ENCODE peak calls at places on chromosome 16, in four cellular contexts. One of them, this sample, is unnamed.

GRCh38 chr16:11668590-11669379 is 530 bp downstream of the SNN start:
- DNase-seq in H1: peak
- DNase-seq in H9: no peak
- DNase-seq in mesendoderm: no peak
- DNase-seq in this sample: no peak

GRCh38 chr16:31005350-31006085 is 4.9 kb downstream of the STX1B start:
- DNase-seq in H9: no peak
- DNase-seq in H1: no peak
- DNase-seq in mesendoderm: no peak
- DNase-seq in this sample: peak

GRCh38 chr16:71917900-71918299 is 22.6 kb downstream of the IST1 start:
- DNase-seq in mesendoderm: no peak
- DNase-seq in H1: no peak
- DNase-seq in H9: no peak
- DNase-seq in this sample: peak

GRCh38 chr16:73299349-73299748 is 251.4 kb upstream of the ZFHX3 start:
- DNase-seq in H9: no peak
- DNase-seq in mesendoderm: peak
- DNase-seq in H1: no peak
- DNase-seq in this sample: no peak

GRCh38 chr16:81649561-81649960 is 129.5 kb upstream of the PLCG2 start:
- DNase-seq in H1: no peak
- DNase-seq in H9: no peak
- DNase-seq in mesendoderm: no peak
- DNase-seq in this sample: peak

GRCh38 chr16:25014500-25015147 is 545 bp downstream of the ARHGAP17 start:
- DNase-seq in mesendoderm: peak
- DNase-seq in H1: peak
- DNase-seq in H9: peak
- DNase-seq in this sample: peak

GRCh38 chr16:6988846-6989245 is 343.8 kb upstream of the RBFOX1 start:
- DNase-seq in mesendoderm: no peak
- DNase-seq in H9: no peak
- DNase-seq in H1: no peak
- DNase-seq in this sample: no peak

GRCh38 chr16:66480265-66481080 is 53.4 kb downstream of the BEAN1 start:
- DNase-seq in H9: peak
- DNase-seq in H1: no peak
- DNase-seq in mesendoderm: no peak
- DNase-seq in this sample: no peak

GRCh38 chr16:49527621-49528020 is 154.0 kb downstream of the C16orf78 start:
- DNase-seq in H1: no peak
- DNase-seq in mesendoderm: no peak
- DNase-seq in H9: no peak
- DNase-seq in this sample: no peak

GRCh38 chr16:4301177-4301576 is 14.7 kb upstream of the GLIS2 start:
- DNase-seq in H1: no peak
- DNase-seq in H9: no peak
- DNase-seq in mesendoderm: no peak
- DNase-seq in this sample: no peak

GRCh38 chr16:78242231-78242630 is 142.8 kb downstream of the WWOX start:
- DNase-seq in H9: no peak
- DNase-seq in mesendoderm: no peak
- DNase-seq in H1: no peak
- DNase-seq in this sample: no peak

GRCh38 chr16:89131783-89132182 is 38.1 kb downstream of the ACSF3 start:
- DNase-seq in H9: no peak
- DNase-seq in H1: no peak
- DNase-seq in mesendoderm: no peak
- DNase-seq in this sample: no peak

GRCh38 chr16:2912330-2913199 is 834 bp downstream of the FLYWCH1 start:
- DNase-seq in H9: no peak
- DNase-seq in H1: no peak
- DNase-seq in mesendoderm: peak
- DNase-seq in this sample: peak

GRCh38 chr16:54121084-54121483 is 165.5 kb downstream of the IRX3 start:
- DNase-seq in H1: no peak
- DNase-seq in mesendoderm: no peak
- DNase-seq in H9: no peak
- DNase-seq in this sample: no peak

GRCh38 chr16:2212362-2213324 is 2.0 kb upstream of the BRICD5 start:
- DNase-seq in mesendoderm: peak
- DNase-seq in H9: no peak
- DNase-seq in H1: no peak
- DNase-seq in this sample: no peak

GRCh38 chr16:57764341-57765159 is 29.0 kb downstream of the KATNB1 start:
- DNase-seq in mesendoderm: peak
- DNase-seq in H1: peak
- DNase-seq in H9: peak
- DNase-seq in this sample: peak

GRCh38 chr16:20099375-20099774 is 25.7 kb upstream of the GPR139 start:
- DNase-seq in H1: no peak
- DNase-seq in H9: no peak
- DNase-seq in mesendoderm: no peak
- DNase-seq in this sample: no peak
- H4K5ac ChIP-seq in H1: no peak
- H4K5ac ChIP-seq in H9: no peak
- H4K5ac ChIP-seq in mesendoderm: no peak
- H4K5ac ChIP-seq in this sample: no peak

DNA sequence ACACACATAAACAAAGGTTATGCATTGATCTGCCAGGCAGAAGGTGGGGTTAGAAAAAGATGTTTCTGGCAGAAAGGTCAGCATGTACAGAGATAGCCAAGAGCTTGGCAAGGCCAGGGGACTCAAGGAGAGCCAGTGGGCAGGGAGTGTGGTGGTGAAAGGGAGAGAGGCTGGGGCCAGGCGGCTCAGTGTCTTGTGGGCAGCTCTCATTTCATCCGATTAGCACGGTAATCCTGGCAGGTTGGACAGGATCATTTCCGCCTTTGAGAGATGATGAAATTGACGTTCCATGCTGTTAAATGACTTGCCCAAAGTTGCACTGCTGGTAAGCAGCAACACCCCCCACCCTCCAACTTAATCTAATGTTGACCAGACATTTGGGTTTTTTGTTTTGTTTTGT is 3.6 kb downstream of the CHD9 start:
- DNase-seq in mesendoderm: no peak
- DNase-seq in H9: no peak
- DNase-seq in H1: no peak
- DNase-seq in this sample: no peak
- H3K9ac ChIP-seq in mesendoderm: no peak
- H3K9ac ChIP-seq in H9: no peak
- H3K9ac ChIP-seq in H1: no peak
- H3K9ac ChIP-seq in this sample: no peak

GRCh38 chr16:28977703-28978641 is 3.4 kb downstream of the SPNS1 start:
- DNase-seq in mesendoderm: peak
- DNase-seq in H9: peak
- DNase-seq in H1: peak
- DNase-seq in this sample: no peak

GRCh38 chr16:28975158-28975603 is 603 bp downstream of the SPNS1 start:
- DNase-seq in H9: no peak
- DNase-seq in H1: no peak
- DNase-seq in mesendoderm: no peak
- DNase-seq in this sample: no peak

GRCh38 chr16:28974437-28975157 is at the start of gene SPNS1:
- DNase-seq in H1: peak
- DNase-seq in H9: peak
- DNase-seq in mesendoderm: peak
- DNase-seq in this sample: peak

DNA sequence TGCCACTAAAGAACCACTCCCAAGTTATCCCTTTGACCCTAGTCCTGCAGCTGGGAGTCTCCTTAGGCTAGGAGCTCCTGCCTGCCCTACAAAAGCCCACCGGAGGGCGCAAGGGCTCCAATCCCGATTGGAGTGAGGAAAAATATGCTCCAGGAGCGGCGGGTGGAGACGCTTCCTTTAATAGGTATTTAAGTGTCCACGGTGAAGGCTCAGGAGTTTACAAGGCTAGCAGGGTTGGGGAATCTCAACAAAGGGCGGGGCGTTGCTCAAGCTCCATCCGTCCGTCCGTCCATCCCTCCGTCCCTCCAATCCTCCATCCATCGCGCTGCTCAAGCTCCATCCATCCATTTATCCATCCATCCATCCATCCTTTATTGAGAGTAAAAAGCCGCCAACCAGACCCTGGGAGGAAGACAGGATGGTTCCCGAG is 556 bp upstream of the SPNS1 start:
- DNase-seq in mesendoderm: peak
- DNase-seq in H1: peak
- DNase-seq in H9: peak
- DNase-seq in this sample: peak
- H4K5ac ChIP-seq in mesendoderm: peak
- H4K5ac ChIP-seq in H1: peak
- H4K5ac ChIP-seq in H9: no peak
- H4K5ac ChIP-seq in this sample: peak

GRCh38 chr16:27723711-27724490 is 174.0 kb downstream of the KATNIP start:
- DNase-seq in H1: no peak
- DNase-seq in mesendoderm: no peak
- DNase-seq in H9: no peak
- DNase-seq in this sample: no peak
- H3K9ac ChIP-seq in H1: no peak
- H3K9ac ChIP-seq in mesendoderm: no peak
- H3K9ac ChIP-seq in H9: no peak
- H3K9ac ChIP-seq in this sample: no peak

GRCh38 chr16:86651823-86652222 is 73.5 kb downstream of the FOXL1 start:
- DNase-seq in H9: no peak
- DNase-seq in mesendoderm: no peak
- DNase-seq in H1: no peak
- DNase-seq in this sample: no peak

GRCh38 chr16:86649875-86650274 is 71.5 kb downstream of the FOXL1 start:
- DNase-seq in H1: no peak
- DNase-seq in H9: no peak
- DNase-seq in mesendoderm: no peak
- DNase-seq in this sample: no peak

GRCh38 chr16:86647561-86647960 is 69.2 kb downstream of the FOXL1 start:
- DNase-seq in mesendoderm: no peak
- DNase-seq in H9: no peak
- DNase-seq in H1: no peak
- DNase-seq in this sample: no peak

GRCh38 chr16:86653289-86654006 is 75.1 kb downstream of the FOXL1 start:
- DNase-seq in H9: no peak
- DNase-seq in H1: no peak
- DNase-seq in mesendoderm: no peak
- DNase-seq in this sample: peak

DNA sequence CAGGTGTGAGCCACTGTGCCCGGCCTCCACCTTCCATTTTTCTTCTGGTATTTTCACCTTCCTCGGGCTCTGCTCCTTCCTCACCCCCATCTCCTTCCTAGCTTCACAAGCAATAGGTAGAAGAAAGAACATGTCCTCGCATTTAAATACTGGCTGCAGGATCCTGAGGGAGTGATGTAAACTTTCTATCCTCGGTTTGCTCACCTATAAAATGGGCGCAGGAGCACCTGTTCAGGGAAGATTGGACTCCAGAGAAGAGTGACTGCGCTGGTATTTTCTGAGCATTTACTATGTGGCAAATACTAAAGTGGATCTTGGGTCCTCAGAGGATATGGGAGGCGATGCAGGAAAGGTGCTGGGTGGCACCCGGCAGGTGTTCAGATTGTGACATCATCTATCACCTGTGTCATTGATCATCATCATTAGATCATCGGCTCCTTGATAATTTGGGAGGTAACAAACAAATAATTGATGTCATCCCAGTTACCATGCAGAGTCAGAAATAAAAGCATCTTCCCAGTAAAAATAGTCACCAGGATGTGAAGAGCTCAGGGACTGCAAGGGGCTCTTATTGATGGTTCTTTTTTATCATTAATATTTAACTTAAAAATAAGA is 72.8 kb downstream of the FOXL1 start:
- DNase-seq in H9: no peak
- DNase-seq in mesendoderm: no peak
- DNase-seq in H1: no peak
- DNase-seq in this sample: no peak
- H4K5ac ChIP-seq in H9: no peak
- H4K5ac ChIP-seq in mesendoderm: no peak
- H4K5ac ChIP-seq in H1: no peak
- H4K5ac ChIP-seq in this sample: no peak

This sample was measured in IMR-90.